ENCODE peak calls at places on chromosomes 4 and X, in four cellular contexts. E, Y, G and Q are unnamed samples.

GRCh38 chrX:23317799-23318724 is 16.6 kb upstream of the PTCHD1 start:
- DNase-seq in Y (no peak), E (peak), G (no peak), Q (peak)

GRCh38 chr4:11194431-11194830 is 234.3 kb downstream of the HS3ST1 start:
- DNase-seq in Y (no peak), E (no peak), G (no peak), Q (no peak)

GRCh38 chrX:19005909-19006308 is 22.0 kb upstream of the PHKA2 start:
- DNase-seq in Y (no peak), E (no peak), G (no peak), Q (peak)

GRCh38 chrX:42485621-42486020 is 292.3 kb downstream of the PPP1R2C start:
- DNase-seq in Y (no peak), G (no peak), E (no peak), Q (no peak)

GRCh38 chr4:57148831-57149230 is 38.6 kb upstream of the IGFBP7 start:
- DNase-seq in E (no peak), G (no peak), Y (no peak), Q (no peak)

GRCh38 chrX:135893294-135893817 is at the start of the genes CT45A10 and SAGE1:
- DNase-seq in G (no peak), Y (no peak), E (peak), Q (no peak)

GRCh38 chr4:52577285-52577968 is 81.7 kb downstream of the USP46 start:
- DNase-seq in Y (no peak), E (no peak), G (no peak), Q (no peak)

GRCh38 chr4:128068927-128069326 is 7.8 kb downstream of the LARP1B start:
- DNase-seq in G (no peak), E (peak), Y (no peak), Q (peak)

GRCh38 chr4:17366496-17366895 is 145.4 kb downstream of the QDPR start:
- DNase-seq in E (no peak), G (no peak), Y (no peak), Q (no peak)

GRCh38 chr4:140903522-140903928 is 147.3 kb upstream of the TBC1D9 start:
- DNase-seq in E (no peak), Y (no peak), G (no peak), Q (peak)

GRCh38 chr4:140906984-140907962 is 151.1 kb upstream of the TBC1D9 start:
- DNase-seq in Y (no peak), G (no peak), E (no peak), Q (no peak)

GRCh38 chr4:140901736-140902336 is 145.7 kb upstream of the TBC1D9 start:
- DNase-seq in E (no peak), Y (no peak), G (no peak), Q (peak)

DNA sequence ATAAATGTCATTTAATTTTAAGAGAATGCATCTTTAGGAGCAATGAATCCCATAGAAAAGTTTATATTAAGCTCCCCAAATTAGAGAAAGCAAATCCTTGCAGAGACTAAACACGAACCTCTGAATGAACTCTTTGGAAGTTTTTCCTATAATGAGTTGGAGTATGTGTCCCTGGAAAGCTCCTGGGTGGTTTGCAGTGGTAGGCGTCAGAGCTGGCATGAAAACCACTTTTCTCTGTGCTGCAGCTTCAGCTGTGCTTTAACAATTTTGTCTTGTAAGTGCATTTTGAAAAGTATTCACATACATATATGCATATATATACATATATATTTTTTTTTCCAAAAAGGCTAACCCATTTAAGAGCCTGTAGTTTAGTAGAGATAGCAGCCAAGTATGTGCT is 148.7 kb upstream of the TBC1D9 start:
- DNase-seq in Y (no peak), E (no peak), G (no peak), Q (no peak)
- TF ChIP-seq GABPA in Y (no peak), E (no peak), G (no peak), Q (no peak)

GRCh38 chrX:9569875-9570274 is 105.0 kb downstream of the TBL1X start:
- DNase-seq in E (no peak), Y (no peak), G (no peak), Q (no peak)
- H3K27ac ChIP-seq in E (no peak), Y (no peak), G (no peak), Q (no peak)

DNA sequence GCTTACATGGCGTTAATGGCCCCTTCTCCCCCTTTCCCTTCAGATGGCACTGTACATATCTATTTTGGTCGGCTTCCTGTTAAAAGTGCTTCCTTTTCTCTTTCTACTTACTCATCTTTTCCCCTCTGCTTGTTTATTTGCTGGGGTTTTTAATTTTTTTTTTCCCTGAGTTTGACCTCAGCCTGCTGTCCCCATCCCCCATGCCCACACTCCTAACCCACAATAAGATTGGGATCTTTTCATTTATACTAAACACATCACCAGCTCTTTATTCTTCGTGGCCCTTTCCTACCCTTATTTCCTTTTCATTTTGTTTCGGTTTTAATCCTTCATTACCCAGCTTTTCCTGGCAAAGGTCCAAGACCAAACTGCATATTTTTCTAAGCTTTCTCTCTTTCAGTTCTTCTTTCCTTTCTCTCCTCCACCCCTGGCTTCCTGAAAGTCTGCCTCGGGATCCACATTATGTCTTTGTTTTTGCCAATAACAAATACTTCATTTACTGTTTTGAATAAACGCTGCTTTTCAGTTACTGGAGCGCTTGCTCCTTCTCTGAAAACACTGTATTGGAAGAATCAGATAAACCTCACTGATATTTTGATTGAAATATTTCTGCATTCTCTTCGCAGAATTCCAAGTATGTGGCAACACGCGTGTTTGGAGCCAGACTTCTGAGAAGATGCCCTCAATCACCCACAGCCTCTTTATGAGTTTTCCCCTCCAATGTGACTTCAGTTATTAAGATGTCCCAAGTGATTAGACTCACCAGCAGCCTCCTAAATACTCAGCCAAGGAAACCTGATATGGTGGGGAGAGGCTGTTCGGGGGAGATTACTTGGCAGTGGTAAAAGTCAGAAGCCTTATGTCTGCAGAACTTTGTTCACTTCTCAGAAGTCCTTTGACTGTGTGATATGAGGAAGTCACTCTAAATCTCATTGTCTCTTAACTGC is 151.8 kb upstream of the USP9X start:
- DNase-seq in E (peak), G (no peak), Y (peak), Q (peak)
- TF ChIP-seq NRF1 in E (no peak), G (no peak), Y (no peak), Q (no peak)

DNA sequence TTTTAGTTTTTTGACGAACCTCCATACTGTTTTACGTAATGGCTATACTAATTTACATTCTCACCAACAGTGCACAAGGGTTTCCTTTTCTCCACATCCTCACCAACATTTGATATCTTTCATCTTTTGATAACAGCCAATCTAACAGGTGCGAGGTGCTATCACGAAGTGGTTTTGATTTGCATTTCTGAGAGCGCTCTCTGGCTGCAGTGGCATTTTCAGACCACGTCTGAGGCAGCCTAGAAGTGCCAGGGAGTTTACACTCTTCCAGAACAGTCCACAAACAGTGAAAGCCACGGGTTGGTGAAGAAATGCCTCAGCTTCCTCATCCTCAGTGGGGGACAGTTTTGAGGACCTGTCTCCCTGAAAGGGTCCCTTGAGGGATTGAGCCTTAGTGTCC is 471.0 kb downstream of the BCOR start:
- DNase-seq in E (no peak), Y (no peak), G (no peak), Q (no peak)
- TF ChIP-seq GABPA in E (no peak), Y (no peak), G (no peak), Q (no peak)

GRCh38 chr4:88792821-88793220 is 95.2 kb upstream of the NAP1L5 start:
- DNase-seq in E (no peak), G (no peak), Y (no peak), Q (no peak)
- H3K27ac ChIP-seq in E (no peak), G (no peak), Y (no peak), Q (peak)

GRCh38 chrX:153989971-153990655 is 17.6 kb downstream of the TMEM187 start:
- DNase-seq in G (no peak), Y (no peak), E (no peak), Q (no peak)
- TF ChIP-seq NRF1 in G (no peak), Y (no peak), E (no peak), Q (no peak)

GRCh38 chrX:40945366-40945713 is 139.9 kb upstream of the USP9X start:
- DNase-seq in G (no peak), E (no peak), Y (peak), Q (no peak)
- TF ChIP-seq GABPA in G (no peak), E (no peak), Y (no peak), Q (no peak)

GRCh38 chr4:24973471-24974251 is 57.1 kb downstream of the LGI2 start:
- DNase-seq in G (no peak), E (no peak), Y (no peak), Q (no peak)
- H3K27ac ChIP-seq in G (no peak), E (no peak), Y (no peak), Q (no peak)

GRCh38 chr4:146245246-146245645 is 30.9 kb downstream of the REELD1 start:
- DNase-seq in G (no peak), Y (no peak), E (no peak), Q (no peak)

GRCh38 chr4:146244496-146244895 is 30.2 kb downstream of the REELD1 start:
- DNase-seq in Y (no peak), E (no peak), G (no peak), Q (no peak)

GRCh38 chr4:146247356-146247755 is 33.0 kb downstream of the REELD1 start:
- DNase-seq in E (no peak), Y (no peak), G (no peak), Q (no peak)

GRCh38 chr4:146246381-146246780 is 32.0 kb downstream of the REELD1 start:
- DNase-seq in Y (no peak), E (no peak), G (no peak), Q (no peak)

GRCh38 chr4:146245899-146246298 is 31.6 kb downstream of the REELD1 start:
- DNase-seq in G (no peak), Y (no peak), E (no peak), Q (no peak)
- TF ChIP-seq NRF1 in G (no peak), Y (no peak), E (no peak), Q (no peak)

DNA sequence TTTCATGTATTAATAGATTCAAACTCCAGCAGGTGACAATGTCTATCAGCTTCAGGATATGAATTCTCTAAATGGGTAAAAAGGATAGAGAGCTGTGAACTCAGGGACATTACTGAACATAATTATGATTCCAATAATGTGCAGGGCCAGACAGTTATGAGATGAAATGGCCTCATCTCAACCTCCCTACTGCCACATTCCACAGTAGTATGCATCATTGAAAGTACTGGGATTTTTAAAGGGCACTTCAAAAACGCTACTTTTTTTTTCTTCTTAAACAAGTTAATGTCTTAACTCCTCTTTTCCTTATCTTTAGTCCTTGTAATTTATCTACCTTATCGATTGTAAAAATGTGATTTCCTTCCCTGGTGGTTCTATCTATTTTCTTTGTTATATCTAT is 202.0 kb downstream of the APBB2 start:
- DNase-seq in Y (no peak), G (no peak), E (no peak), Q (no peak)
- TF ChIP-seq GABPA in Y (no peak), G (no peak), E (no peak), Q (no peak)